ENCODE peak calls at places on chromosomes 11 and 22, in nine cellular contexts. D, A, M, H, X, E, I, W and B are unnamed samples.

GRCh38 chr22:20782601-20783299 is 8.8 kb downstream of the SERPIND1 start:
- DNase-seq in D (no peak), A (no peak), M (no peak), H (no peak), X (peak), E (no peak), I (no peak), W (no peak), B (no peak)

GRCh38 chr11:110565690-110566336 is 136.1 kb downstream of the FDX1 start:
- DNase-seq in D (no peak), A (peak), M (no peak), H (no peak), X (peak), E (no peak), I (no peak), W (peak), B (no peak)

GRCh38 chr11:74196781-74197486 is 25.8 kb downstream of the PPME1 start:
- DNase-seq in D (no peak), A (peak), M (no peak), H (no peak), X (no peak), E (no peak), I (no peak), W (no peak), B (no peak)

GRCh38 chr22:19598054-19598855 is 74.0 kb upstream of the CLDN5 start:
- DNase-seq in D (no peak), A (no peak), M (no peak), H (no peak), X (peak), E (no peak), I (peak), W (peak), B (peak)

GRCh38 chr11:2314525-2315394 is 12.9 kb downstream of the TSPAN32 start:
- DNase-seq in D (peak), A (peak), M (peak), H (no peak), X (no peak), E (peak), I (no peak), W (peak), B (no peak)

GRCh38 chr11:116513278-116513823 is 259.4 kb downstream of the BUD13 start:
- DNase-seq in D (no peak), A (no peak), M (no peak), H (no peak), X (no peak), E (no peak), I (no peak), W (no peak), B (no peak)

GRCh38 chr22:40238425-40239344 is 61.0 kb downstream of the TNRC6B start:
- DNase-seq in D (peak), A (peak), M (no peak), H (peak), X (peak), E (peak), I (no peak), W (no peak), B (no peak)

GRCh38 chr11:114150671-114151070 is 91.2 kb downstream of the ZBTB16 start:
- DNase-seq in D (no peak), A (no peak), M (no peak), H (no peak), X (no peak), E (no peak), I (no peak), W (no peak), B (no peak)

GRCh38 chr22:44116331-44116730 is 64.4 kb upstream of the PARVG start:
- DNase-seq in D (no peak), A (no peak), M (no peak), H (no peak), X (no peak), E (no peak), I (no peak), W (no peak), B (no peak)

GRCh38 chr11:119615003-119615878 is 113.8 kb downstream of the NECTIN1 start:
- DNase-seq in D (peak), A (peak), M (peak), H (peak), X (peak), E (peak), I (peak), W (no peak), B (no peak)

GRCh38 chr22:46590334-46590733 is 29.9 kb upstream of the GRAMD4 start:
- DNase-seq in D (no peak), A (no peak), M (no peak), H (no peak), X (no peak), E (no peak), I (no peak), W (peak), B (no peak)

GRCh38 chr22:34800265-34800664 is 265.7 kb upstream of the ISX start:
- DNase-seq in D (peak), A (no peak), M (no peak), H (no peak), X (no peak), E (no peak), I (no peak), W (no peak), B (no peak)

GRCh38 chr11:40140560-40140959 is 1318.9 kb downstream of the LRRC4C start:
- DNase-seq in D (no peak), A (no peak), M (no peak), H (no peak), X (no peak), E (no peak), I (no peak), W (no peak), B (no peak)

GRCh38 chr11:68076371-68077042 is 37.7 kb downstream of the TCIRG1 start:
- DNase-seq in D (no peak), A (no peak), M (no peak), H (no peak), X (no peak), E (no peak), I (peak), W (no peak), B (no peak)

GRCh38 chr11:59187587-59187986 is 15.7 kb downstream of the DTX4 start:
- DNase-seq in D (no peak), A (no peak), M (no peak), H (no peak), X (no peak), E (peak), I (no peak), W (peak), B (no peak)

GRCh38 chr22:42324991-42325710 is 54.7 kb upstream of the TCF20 start:
- DNase-seq in D (no peak), A (no peak), M (no peak), H (no peak), X (no peak), E (no peak), I (no peak), W (no peak), B (no peak)

GRCh38 chr11:102592634-102593581 is 32.2 kb downstream of the MMP20 start:
- DNase-seq in D (peak), A (no peak), M (no peak), H (peak), X (peak), E (peak), I (peak), W (no peak), B (no peak)

GRCh38 chr11:27672836-27673464 is 27.3 kb downstream of the BDNF start:
- DNase-seq in D (peak), A (no peak), M (no peak), H (no peak), X (peak), E (peak), I (no peak), W (no peak), B (no peak)

GRCh38 chr11:120172054-120172881 is 34.4 kb upstream of the TRIM29 start:
- DNase-seq in D (peak), A (peak), M (peak), H (peak), X (peak), E (peak), I (peak), W (peak), B (peak)

GRCh38 chr11:23278121-23278520 is 417.8 kb upstream of the CCDC179 start:
- DNase-seq in D (peak), A (peak), M (no peak), H (no peak), X (peak), E (peak), I (no peak), W (no peak), B (no peak)

GRCh38 chr11:1519028-1519736 is 32.6 kb upstream of the MOB2 start:
- DNase-seq in D (no peak), A (no peak), M (no peak), H (no peak), X (no peak), E (no peak), I (no peak), W (no peak), B (no peak)

GRCh38 chr22:24051568-24051967 is 40.5 kb downstream of the CABIN1 start:
- DNase-seq in D (no peak), A (no peak), M (no peak), H (no peak), X (no peak), E (no peak), I (no peak), W (no peak), B (no peak)

GRCh38 chr11:129277216-129277838 is 85.2 kb upstream of the ARHGAP32 start:
- DNase-seq in D (peak), A (peak), M (no peak), H (peak), X (peak), E (no peak), I (no peak), W (no peak), B (no peak)

GRCh38 chr11:17978553-17979287 is 34.1 kb downstream of the SERGEF start:
- DNase-seq in D (peak), A (peak), M (peak), H (peak), X (peak), E (peak), I (peak), W (no peak), B (no peak)

GRCh38 chr22:23383491-23384450 is 196.3 kb downstream of the IGLL1 start:
- DNase-seq in D (no peak), A (peak), M (no peak), H (no peak), X (no peak), E (no peak), I (no peak), W (no peak), B (no peak)

GRCh38 chr11:113311536-113311935 is 2.8 kb upstream of the TTC12 start:
- DNase-seq in D (peak), A (no peak), M (no peak), H (no peak), X (no peak), E (no peak), I (no peak), W (no peak), B (no peak)